ENCODE peak calls at places on chromosome 2, in four cellular contexts. One of them, this sample, is unnamed.

GRCh38 chr2:207189040-207189439 is 23.3 kb upstream of the KLF7 start:
- DNase-seq in SK-N-SH: no peak
- DNase-seq in K562: no peak
- DNase-seq in HepG2: no peak
- DNase-seq in this sample: no peak

GRCh38 chr2:6832995-6833604 is 32.6 kb downstream of the CMPK2 start:
- DNase-seq in SK-N-SH: no peak
- DNase-seq in K562: no peak
- DNase-seq in HepG2: no peak
- DNase-seq in this sample: no peak

GRCh38 chr2:72128843-72129227 is 18.8 kb downstream of the CYP26B1 start:
- DNase-seq in SK-N-SH: no peak
- DNase-seq in K562: no peak
- DNase-seq in HepG2: no peak
- DNase-seq in this sample: no peak

GRCh38 chr2:203566161-203566560 is 31.1 kb upstream of the RAPH1 start:
- DNase-seq in SK-N-SH: no peak
- DNase-seq in K562: no peak
- DNase-seq in HepG2: no peak
- DNase-seq in this sample: no peak

GRCh38 chr2:15364561-15364960 is 196.6 kb downstream of the NBAS start:
- DNase-seq in SK-N-SH: no peak
- DNase-seq in K562: no peak
- DNase-seq in HepG2: no peak
- DNase-seq in this sample: no peak

GRCh38 chr2:208269091-208269490 is 3.0 kb downstream of the PIKFYVE start:
- DNase-seq in SK-N-SH: no peak
- DNase-seq in K562: peak
- DNase-seq in HepG2: peak
- DNase-seq in this sample: no peak

GRCh38 chr2:177334940-177335543 is 57.5 kb upstream of the AGPS start:
- DNase-seq in SK-N-SH: peak
- DNase-seq in K562: peak
- DNase-seq in HepG2: peak
- DNase-seq in this sample: no peak

GRCh38 chr2:111091811-111092211 is 28.9 kb upstream of the BCL2L11 start:
- DNase-seq in SK-N-SH: no peak
- DNase-seq in K562: no peak
- DNase-seq in HepG2: no peak
- DNase-seq in this sample: no peak

GRCh38 chr2:45237850-45238542 is 228.7 kb upstream of the SIX2 start:
- DNase-seq in SK-N-SH: no peak
- DNase-seq in K562: peak
- DNase-seq in HepG2: peak
- DNase-seq in this sample: no peak

GRCh38 chr2:45236268-45236667 is 227.0 kb upstream of the SIX2 start:
- DNase-seq in SK-N-SH: no peak
- DNase-seq in K562: no peak
- DNase-seq in HepG2: no peak
- DNase-seq in this sample: no peak

GRCh38 chr2:45233301-45233700 is 224.0 kb upstream of the SIX2 start:
- DNase-seq in SK-N-SH: no peak
- DNase-seq in K562: no peak
- DNase-seq in HepG2: no peak
- DNase-seq in this sample: no peak

GRCh38 chr2:45241061-45241561 is 231.9 kb upstream of the SIX2 start:
- DNase-seq in SK-N-SH: no peak
- DNase-seq in K562: no peak
- DNase-seq in HepG2: no peak
- DNase-seq in this sample: no peak

GRCh38 chr2:45237128-45237527 is 227.9 kb upstream of the SIX2 start:
- DNase-seq in SK-N-SH: no peak
- DNase-seq in K562: no peak
- DNase-seq in HepG2: no peak
- DNase-seq in this sample: no peak
- TF ChIP-seq FOXJ3 in SK-N-SH: no peak
- TF ChIP-seq FOXJ3 in K562: no peak
- TF ChIP-seq FOXJ3 in HepG2: no peak
- TF ChIP-seq FOXJ3 in this sample: no peak

GRCh38 chr2:156437272-156437671 is 1.1 kb downstream of the GPD2 start:
- DNase-seq in SK-N-SH: no peak
- DNase-seq in K562: peak
- DNase-seq in HepG2: no peak
- DNase-seq in this sample: no peak

GRCh38 chr2:156436477-156437085 is 402 bp downstream of the GPD2 start:
- DNase-seq in SK-N-SH: no peak
- DNase-seq in K562: peak
- DNase-seq in HepG2: no peak
- DNase-seq in this sample: no peak

GRCh38 chr2:156434461-156435291 is 1.5 kb upstream of the GPD2 start:
- DNase-seq in SK-N-SH: no peak
- DNase-seq in K562: no peak
- DNase-seq in HepG2: no peak
- DNase-seq in this sample: no peak

GRCh38 chr2:156435392-156435724 is 821 bp upstream of the GPD2 start:
- DNase-seq in SK-N-SH: peak
- DNase-seq in K562: no peak
- DNase-seq in HepG2: no peak
- DNase-seq in this sample: no peak

DNA sequence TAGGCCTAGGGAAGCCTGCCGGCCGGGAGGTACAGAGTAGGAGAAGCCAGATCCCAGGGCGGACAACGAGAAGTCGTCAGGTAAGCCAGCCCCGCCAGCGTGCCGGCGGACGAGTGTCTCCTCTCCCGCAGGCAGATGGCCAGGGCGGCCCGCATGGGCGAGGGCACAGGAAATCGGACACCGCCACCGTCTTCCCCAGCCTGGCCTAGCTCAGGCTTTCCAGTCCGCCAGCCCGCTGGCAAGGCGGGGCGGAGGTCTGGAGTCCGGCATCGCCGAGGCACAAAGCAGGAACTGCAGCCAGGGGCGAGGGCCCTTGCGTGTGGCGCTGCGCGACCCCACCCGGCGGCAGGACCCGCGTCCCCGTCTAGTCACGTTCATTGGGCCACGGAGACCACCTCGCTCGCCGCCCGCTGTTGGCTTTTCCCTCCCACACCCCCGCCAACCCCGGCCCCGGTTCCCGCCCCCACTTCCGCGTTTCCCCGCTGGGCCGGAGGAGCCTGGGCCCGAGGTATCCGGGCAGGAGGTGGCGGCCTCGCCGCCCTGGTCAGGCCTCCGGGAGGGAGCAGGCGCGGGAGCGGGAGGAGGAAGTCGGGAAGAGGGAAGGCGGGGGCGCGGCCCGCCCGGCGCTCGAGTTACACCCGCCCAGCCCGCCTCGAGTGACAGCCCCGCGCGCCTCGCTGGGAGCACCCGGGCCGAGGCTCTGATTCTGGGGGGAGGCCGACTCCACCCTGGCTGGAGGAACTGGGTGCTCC is at the start of gene GPD2:
- DNase-seq in SK-N-SH: peak
- DNase-seq in K562: peak
- DNase-seq in HepG2: no peak
- DNase-seq in this sample: peak
- TF ChIP-seq FOXJ3 in SK-N-SH: no peak
- TF ChIP-seq FOXJ3 in K562: no peak
- TF ChIP-seq FOXJ3 in HepG2: no peak
- TF ChIP-seq FOXJ3 in this sample: no peak

GRCh38 chr2:237139123-237139675 is 53.5 kb downstream of the COPS8 start:
- DNase-seq in SK-N-SH: no peak
- DNase-seq in K562: no peak
- DNase-seq in HepG2: no peak
- DNase-seq in this sample: no peak

GRCh38 chr2:237143118-237143517 is 57.4 kb downstream of the COPS8 start:
- DNase-seq in SK-N-SH: no peak
- DNase-seq in K562: no peak
- DNase-seq in HepG2: no peak
- DNase-seq in this sample: no peak

GRCh38 chr2:237143676-237144440 is 58.2 kb downstream of the COPS8 start:
- DNase-seq in SK-N-SH: no peak
- DNase-seq in K562: no peak
- DNase-seq in HepG2: no peak
- DNase-seq in this sample: no peak

GRCh38 chr2:237140689-237141285 is 55.1 kb downstream of the COPS8 start:
- DNase-seq in SK-N-SH: no peak
- DNase-seq in K562: no peak
- DNase-seq in HepG2: no peak
- DNase-seq in this sample: no peak

DNA sequence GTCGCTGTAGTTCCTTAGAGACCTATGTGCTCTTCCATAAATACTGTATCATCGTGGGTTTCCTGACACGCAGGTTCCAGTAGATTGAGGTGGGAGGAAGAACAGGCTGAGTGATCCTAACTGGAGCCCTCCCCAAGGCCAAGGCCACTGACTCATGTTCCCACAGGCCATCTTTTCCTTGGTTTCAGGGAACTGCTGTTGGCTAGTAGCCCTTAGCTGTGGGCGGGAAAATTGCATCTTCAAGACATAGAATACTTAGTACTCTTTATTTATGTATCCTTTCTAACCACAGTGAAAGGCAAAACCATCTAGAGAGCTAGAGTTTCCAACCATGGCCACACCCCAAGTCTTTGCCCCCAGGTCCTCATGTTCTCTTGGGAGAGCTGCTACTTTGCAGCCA is 55.9 kb downstream of the COPS8 start:
- DNase-seq in SK-N-SH: no peak
- DNase-seq in K562: no peak
- DNase-seq in HepG2: no peak
- DNase-seq in this sample: no peak
- TF ChIP-seq FOXJ3 in SK-N-SH: no peak
- TF ChIP-seq FOXJ3 in K562: no peak
- TF ChIP-seq FOXJ3 in HepG2: no peak
- TF ChIP-seq FOXJ3 in this sample: no peak

DNA sequence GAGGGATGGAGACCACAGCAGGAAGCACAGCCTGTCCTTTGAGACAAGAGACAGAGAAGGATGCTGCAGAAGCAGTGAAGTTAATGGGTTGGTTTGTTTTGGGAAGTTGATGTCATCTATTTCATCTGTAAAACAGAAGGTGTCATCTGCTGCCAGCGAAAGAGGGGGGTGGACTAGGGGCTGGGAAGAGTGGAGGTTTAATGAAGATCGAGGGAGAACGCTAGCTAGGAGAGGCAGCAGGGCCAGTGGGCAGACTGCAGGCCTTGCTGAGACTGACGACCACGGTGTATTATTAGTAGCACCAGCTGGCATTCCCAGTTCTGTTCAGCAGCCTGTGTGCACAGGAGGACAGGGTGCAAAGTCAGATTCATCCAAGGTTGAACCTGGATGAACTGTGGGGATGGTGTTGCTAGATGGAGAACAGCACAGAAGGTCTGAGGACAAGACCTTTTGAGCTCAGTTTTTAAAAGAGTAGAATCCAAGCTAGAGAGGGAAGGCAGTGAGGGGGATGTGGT is 120.4 kb upstream of the CAPN13 start:
- DNase-seq in SK-N-SH: no peak
- DNase-seq in K562: no peak
- DNase-seq in HepG2: no peak
- DNase-seq in this sample: no peak
- TF ChIP-seq FOXJ3 in SK-N-SH: no peak
- TF ChIP-seq FOXJ3 in K562: no peak
- TF ChIP-seq FOXJ3 in HepG2: no peak
- TF ChIP-seq FOXJ3 in this sample: no peak

DNA sequence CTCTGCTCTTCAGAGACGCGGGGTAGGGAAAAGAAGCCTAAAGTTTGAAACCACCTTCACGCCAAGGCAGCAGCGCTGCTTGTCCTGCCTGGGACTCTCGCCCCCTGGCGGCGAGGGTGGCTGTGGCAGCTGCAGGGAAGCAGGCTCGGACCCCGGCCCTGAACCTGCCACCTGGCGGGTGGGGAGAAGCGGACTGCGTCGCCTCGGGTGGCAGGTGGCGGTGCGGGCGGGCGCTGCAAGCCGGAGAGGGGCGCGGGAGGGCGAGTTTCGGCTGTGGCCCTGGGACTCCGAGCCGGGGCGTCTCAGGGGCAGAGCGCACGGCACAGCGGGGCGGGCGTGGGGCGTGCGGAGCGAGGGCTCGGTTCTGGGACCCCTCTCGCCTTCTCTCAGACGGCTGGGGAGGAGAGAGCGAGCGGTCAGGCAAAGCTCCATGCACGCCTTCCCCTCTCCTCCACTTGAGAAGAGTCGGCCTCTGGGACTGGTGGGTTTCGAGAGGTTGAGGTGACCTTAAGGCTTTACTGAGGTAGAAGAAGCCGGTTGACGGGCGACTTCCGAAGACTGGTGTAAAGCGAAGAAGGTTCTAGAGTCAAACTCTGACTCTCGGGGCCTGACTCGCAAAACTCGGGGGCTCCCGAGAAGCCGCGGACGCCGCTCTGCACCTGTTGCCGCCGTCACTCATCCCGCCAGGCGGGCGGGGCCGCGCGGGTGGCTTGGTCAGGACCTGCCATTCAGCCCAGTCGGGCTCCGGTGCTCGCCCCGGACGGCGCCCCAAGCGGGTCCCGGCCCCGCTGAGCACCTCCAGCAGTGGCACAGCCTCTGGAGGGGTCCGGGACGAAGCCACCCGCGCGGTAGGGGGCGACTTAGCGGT is 1.1 kb upstream of the BOLL start:
- DNase-seq in SK-N-SH: peak
- DNase-seq in K562: no peak
- DNase-seq in HepG2: no peak
- DNase-seq in this sample: peak
- TF ChIP-seq FOXJ3 in SK-N-SH: no peak
- TF ChIP-seq FOXJ3 in K562: no peak
- TF ChIP-seq FOXJ3 in HepG2: no peak
- TF ChIP-seq FOXJ3 in this sample: no peak

DNA sequence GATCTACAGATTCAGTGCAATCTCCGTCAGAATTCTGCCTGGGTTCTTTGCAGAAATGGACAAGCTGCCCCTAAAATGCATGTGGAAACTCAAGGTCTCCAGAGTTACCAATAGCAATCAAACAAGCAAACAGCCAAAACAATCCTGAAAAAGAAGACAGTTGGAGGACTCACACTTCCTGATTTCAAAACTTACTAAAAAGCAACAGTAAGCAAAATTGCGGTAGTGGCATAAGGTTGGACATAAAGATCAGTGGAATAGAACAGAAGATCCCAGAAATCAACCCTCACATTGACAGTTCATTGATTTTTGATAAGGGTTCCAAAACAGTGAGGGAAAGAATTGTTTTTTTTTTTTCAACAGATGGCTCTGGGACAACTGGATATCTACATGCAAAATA is 59.7 kb downstream of the NPPC start:
- DNase-seq in SK-N-SH: no peak
- DNase-seq in K562: no peak
- DNase-seq in HepG2: no peak
- DNase-seq in this sample: no peak
- TF ChIP-seq FOXJ3 in SK-N-SH: no peak
- TF ChIP-seq FOXJ3 in K562: no peak
- TF ChIP-seq FOXJ3 in HepG2: no peak
- TF ChIP-seq FOXJ3 in this sample: no peak

This sample was measured in WTC11.